ENCODE peak calls at places on chromosomes 13 and 19, in eight cellular contexts. P is fibroblast of the conjunctiva; E is NT2/D1; L is neural progenitor cell; C is stimulated activated CD8-positive, alpha-beta memory T cell treated with anti-CD3 and anti-CD28 coated beads, Interleukin-12 subunit alpha, Interleukin-12 subunit beta, amount 100 ng/mL, for 1 hour; U is cardiac muscle cell; W is T-helper 2 cell; I is GM12864. B is an unnamed sample.

GRCh38 chr19:30651691-30652090 is 279.5 kb downstream of the ZNF536 start:
- DNase-seq in I (no peak), C (no peak), W (no peak), E (no peak), U (no peak), L (no peak), P (no peak), B (no peak)

GRCh38 chr19:12521996-12522395 is 29.3 kb downstream of the ZNF564 start:
- DNase-seq in P (no peak), C (no peak), U (no peak), E (peak; percentile 33), L (no peak), I (no peak), W (no peak), B (peak; percentile 72)

GRCh38 chr19:48568345-48568886 is 16.4 kb downstream of the SULT2B1 start:
- DNase-seq in U (peak; percentile 91), C (no peak), I (no peak), E (no peak), L (peak; percentile 26), W (no peak), P (peak; percentile 88), B (no peak)

GRCh38 chr13:113816925-113817859 is 46.7 kb downstream of the GAS6 start:
- DNase-seq in C (peak; percentile 74), L (peak; percentile 90), W (peak; percentile 79), E (peak; percentile 77), P (peak; percentile 77), U (peak; percentile 85), I (peak; percentile 40), B (peak; percentile 93)

GRCh38 chr19:4624301-4624700 is 15.0 kb upstream of the TNFAIP8L1 start:
- DNase-seq in C (no peak), I (no peak), L (no peak), P (no peak), U (no peak), W (no peak), E (no peak), B (no peak)

GRCh38 chr13:33787051-33787591 is 30.8 kb upstream of the RFC3 start:
- DNase-seq in E (no peak), L (no peak), W (no peak), C (no peak), U (no peak), I (peak; percentile 5), P (no peak), B (no peak)

GRCh38 chr19:46472592-46472991 is 1.2 kb upstream of the PNMA8A start:
- DNase-seq in E (no peak), C (no peak), U (no peak), I (no peak), P (no peak), L (no peak), W (no peak), B (no peak)

GRCh38 chr19:46860846-46861690 is at the start of gene ARHGAP35:
- DNase-seq in P (no peak), L (no peak), E (no peak), U (no peak), I (no peak), W (no peak), C (peak; percentile 69), B (peak; percentile 69)

GRCh38 chr19:52993342-52994178 is 20.2 kb upstream of the ERVV-1 start:
- DNase-seq in P (peak; percentile 47), I (no peak), L (peak; percentile 96), W (peak; percentile 61), E (peak; percentile 49), C (peak; percentile 63), U (peak; percentile 89), B (peak; percentile 90)

GRCh38 chr13:95530178-95530577 is 22.3 kb upstream of the CLDN10 start:
- DNase-seq in C (no peak), L (no peak), E (no peak), W (no peak), U (peak; percentile 63), I (no peak), P (peak; percentile 31), B (no peak)

GRCh38 chr13:44373601-44374347 is at the start of gene SERP2:
- DNase-seq in W (no peak), U (peak; percentile 50), L (peak; percentile 84), P (no peak), I (no peak), E (no peak), C (no peak), B (peak; percentile 77)